ENCODE peak calls at places on chromosomes 1 and 21, in four cellular contexts. A, W, S and O are unnamed samples.

GRCh38 chr1:89802841-89803240 is 18.0 kb upstream of the LRRC8D start:
- DNase-seq in A (no peak), W (no peak), S (no peak), O (no peak)

GRCh38 chr1:38436749-38437148 is 390.2 kb upstream of the POU3F1 start:
- DNase-seq in A (no peak), W (no peak), S (no peak), O (no peak)

GRCh38 chr21:46153259-46154154 is 1.9 kb downstream of the FTCD start:
- DNase-seq in A (no peak), W (peak; percentile 69), S (no peak), O (peak; percentile 49)

GRCh38 chr21:43696214-43696613 is 22.7 kb upstream of the PDXK start:
- DNase-seq in A (no peak), W (no peak), S (no peak), O (no peak)

GRCh38 chr21:35052786-35053185 is 3.7 kb upstream of the RUNX1 start:
- DNase-seq in A (no peak), W (no peak), S (no peak), O (no peak)

GRCh38 chr1:111738133-111738435 is 1.1 kb downstream of the INKA2 start:
- DNase-seq in A (no peak), W (no peak), S (no peak), O (no peak)

GRCh38 chr21:45376459-45377324 is 28.3 kb upstream of the COL18A1 start:
- DNase-seq in A (no peak), W (no peak), S (no peak), O (peak; percentile 73)

GRCh38 chr1:43063394-43064219 is 104.9 kb upstream of the SLC2A1 start:
- DNase-seq in A (no peak), W (no peak), S (no peak), O (no peak)

GRCh38 chr1:207910678-207911354 is at the start of gene CD34:
- DNase-seq in A (no peak), W (no peak), S (no peak), O (no peak)

GRCh38 chr1:84504580-84505021 is 1.6 kb upstream of the SPATA1 start:
- DNase-seq in A (peak; percentile 38), W (peak; percentile 82), S (peak; percentile 53), O (peak; percentile 59)

GRCh38 chr1:85707267-85707989 is 805 bp downstream of the ZNHIT6 start:
- DNase-seq in A (peak; percentile 21), W (peak; percentile 14), S (no peak), O (no peak)

GRCh38 chr1:114386129-114387037 is 124.6 kb downstream of the TRIM33 start:
- DNase-seq in A (no peak), W (no peak), S (no peak), O (no peak)

GRCh38 chr1:55848906-55849305 is 633.7 kb upstream of the USP24 start:
- DNase-seq in A (peak; percentile 27), W (peak; percentile 68), S (peak; percentile 20), O (peak; percentile 56)
- TF ChIP-seq CTCF in A (peak; percentile 45), W (peak; percentile 74), S (peak; percentile 64), O (peak; percentile 60)

DNA sequence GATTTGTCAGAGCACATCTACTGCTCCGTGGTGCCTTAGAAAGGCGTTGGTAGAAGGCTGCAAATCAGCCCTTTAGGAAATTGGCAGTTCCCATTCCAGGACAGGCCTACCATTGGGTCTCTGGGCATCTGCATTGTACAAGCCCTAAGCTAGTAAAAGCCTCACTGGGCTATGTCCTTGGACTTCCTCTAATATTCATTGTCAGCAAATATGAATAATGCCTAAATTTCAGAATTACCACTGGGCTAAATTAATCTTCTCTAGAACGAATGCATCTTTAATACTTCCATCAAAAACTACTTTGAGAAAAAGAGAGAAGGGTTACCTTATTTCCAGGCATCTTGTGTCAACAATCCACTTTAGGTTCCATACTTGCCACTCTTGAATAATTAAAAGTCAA is 41.5 kb upstream of the ATP1A1 start:
- DNase-seq in A (no peak), W (no peak), S (no peak), O (no peak)
- H3K4me3 ChIP-seq in A (no peak overlapping the region), W (no peak overlapping the region), S (no peak overlapping the region), O (no peak overlapping the region)

GRCh38 chr1:109792056-109792831 is 28.5 kb upstream of the EPS8L3 start:
- DNase-seq in A (peak; percentile 55), W (peak; percentile 96), S (peak; percentile 52), O (peak; percentile 94)
- TF ChIP-seq CTCF in A (no peak), W (peak; percentile 83), S (peak; percentile 35), O (peak; percentile 61)

GRCh38 chr1:184034761-184035379 is 2.7 kb downstream of the COLGALT2 start:
- DNase-seq in A (no peak), W (no peak), S (no peak), O (no peak)

GRCh38 chr1:184039126-184039525 is 1.6 kb upstream of the COLGALT2 start:
- DNase-seq in A (no peak), W (no peak), S (no peak), O (no peak)

GRCh38 chr1:184036517-184036949 is 995 bp downstream of the COLGALT2 start:
- DNase-seq in A (no peak), W (no peak), S (no peak), O (peak; percentile 20)

GRCh38 chr1:184035719-184036516 is 1.6 kb downstream of the COLGALT2 start:
- DNase-seq in A (no peak), W (no peak), S (no peak), O (no peak)

GRCh38 chr1:184037849-184038591 is 492 bp upstream of the COLGALT2 start:
- DNase-seq in A (no peak), W (no peak), S (no peak), O (no peak)
- H3K4me3 ChIP-seq in A (no peak overlapping the region), W (no peak overlapping the region), S (no peak overlapping the region), O (peak overlapping the region; percentile 34)

DNA sequence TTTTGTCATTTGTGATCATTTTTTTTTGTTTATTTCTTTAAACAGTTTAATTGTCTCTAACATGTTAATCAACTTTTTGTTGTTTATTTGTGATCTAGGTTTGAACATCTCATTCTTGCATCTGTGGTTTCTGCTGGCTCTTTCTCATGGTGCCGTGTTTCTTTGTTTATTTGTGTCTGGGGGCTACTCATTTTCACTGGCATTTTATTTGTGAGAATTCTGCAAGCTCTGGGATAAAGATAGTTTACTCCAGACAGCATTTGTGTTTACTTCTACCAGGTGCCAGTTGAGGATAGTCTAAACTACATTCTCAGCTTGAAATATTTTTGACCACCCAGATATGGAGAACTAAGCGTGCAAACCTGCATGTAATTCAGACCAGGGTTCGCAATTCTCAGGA is 508.6 kb downstream of the KIF26B start:
- DNase-seq in A (no peak), W (no peak), S (no peak), O (no peak)
- TF ChIP-seq CTCF in A (no peak), W (no peak), S (no peak), O (no peak)

GRCh38 chr1:77976433-77977076 is 2.3 kb downstream of the FUBP1 start:
- DNase-seq in A (no peak), W (no peak), S (no peak), O (peak; percentile 14)

GRCh38 chr1:77978293-77978968 is 441 bp downstream of the FUBP1 start:
- DNase-seq in A (peak; percentile 94), W (peak; percentile 97), S (peak; percentile 92), O (peak; percentile 98)

GRCh38 chr1:77977989-77978292 is 931 bp downstream of the FUBP1 start:
- DNase-seq in A (no peak), W (no peak), S (no peak), O (no peak)

GRCh38 chr1:77975386-77975785 is 3.5 kb downstream of the FUBP1 start:
- DNase-seq in A (peak; percentile 80), W (peak; percentile 48), S (peak; percentile 60), O (peak; percentile 32)

DNA sequence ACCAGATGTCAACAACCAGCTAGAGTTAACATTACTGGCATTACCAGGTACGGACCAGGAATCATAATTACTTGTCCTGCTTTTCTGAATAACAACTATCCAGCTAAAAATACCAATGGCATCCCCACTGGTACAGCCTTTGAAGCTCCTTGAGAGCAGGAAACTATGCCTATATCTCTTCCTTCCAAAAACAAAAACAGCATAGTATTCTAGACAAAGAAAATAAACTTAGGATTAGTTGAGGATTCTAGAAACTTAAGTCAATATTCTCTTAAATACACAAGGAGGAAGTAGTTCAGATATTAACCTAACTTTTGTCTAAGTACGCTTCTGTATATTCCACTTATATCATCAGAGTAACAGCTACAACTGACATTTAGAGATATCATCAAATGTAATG is 3.0 kb downstream of the FUBP1 start:
- DNase-seq in A (peak; percentile 12), W (no peak), S (no peak), O (no peak)
- H3K4me3 ChIP-seq in A (no peak overlapping the region), W (peak overlapping the region; percentile 36), S (no peak overlapping the region), O (peak overlapping the region; percentile 96)

GRCh38 chr1:226915672-226915995 is 24.5 kb upstream of the COQ8A start:
- DNase-seq in A (no peak), W (no peak), S (no peak), O (no peak)

GRCh38 chr1:226908419-226908818 is 31.7 kb upstream of the COQ8A start:
- DNase-seq in A (no peak), W (no peak), S (no peak), O (no peak)

GRCh38 chr1:226916497-226916896 is 23.6 kb upstream of the COQ8A start:
- DNase-seq in A (no peak), W (no peak), S (no peak), O (no peak)

GRCh38 chr1:226908913-226909312 is 31.2 kb upstream of the COQ8A start:
- DNase-seq in A (no peak), W (no peak), S (no peak), O (no peak)

DNA sequence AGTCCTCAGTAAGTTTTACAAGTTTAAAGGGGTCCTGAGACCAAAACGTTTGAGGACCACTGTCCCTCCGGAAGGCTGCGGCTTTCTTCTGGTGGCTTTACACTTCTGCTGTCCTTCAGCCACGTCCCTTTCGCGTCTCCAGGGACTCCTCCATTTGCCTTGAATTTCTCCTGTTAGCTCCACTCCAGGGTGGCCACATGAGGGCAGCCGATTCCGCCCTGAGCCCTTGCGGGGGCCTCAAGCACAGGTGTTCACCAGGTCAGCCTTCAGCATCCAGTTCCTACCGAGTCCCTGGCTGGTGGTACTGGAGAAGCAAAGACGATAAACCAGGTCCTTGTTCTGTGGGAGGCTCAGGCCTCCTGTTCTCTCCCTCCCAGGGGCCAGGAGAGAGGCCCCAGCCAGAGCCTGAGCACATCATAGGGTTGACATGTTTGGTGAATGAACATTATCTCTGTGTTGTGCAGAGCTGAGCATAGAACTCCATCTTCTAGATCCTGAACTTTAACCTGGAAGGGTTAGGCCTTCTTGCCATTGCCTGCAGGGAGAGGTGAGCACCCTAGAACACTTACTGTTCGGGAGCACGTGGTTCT is 27.4 kb upstream of the COQ8A start:
- DNase-seq in A (peak; percentile 45), W (peak; percentile 63), S (peak; percentile 17), O (peak; percentile 9)
- TF ChIP-seq CTCF in A (peak; percentile 78), W (peak; percentile 84), S (peak; percentile 81), O (peak; percentile 51)

DNA sequence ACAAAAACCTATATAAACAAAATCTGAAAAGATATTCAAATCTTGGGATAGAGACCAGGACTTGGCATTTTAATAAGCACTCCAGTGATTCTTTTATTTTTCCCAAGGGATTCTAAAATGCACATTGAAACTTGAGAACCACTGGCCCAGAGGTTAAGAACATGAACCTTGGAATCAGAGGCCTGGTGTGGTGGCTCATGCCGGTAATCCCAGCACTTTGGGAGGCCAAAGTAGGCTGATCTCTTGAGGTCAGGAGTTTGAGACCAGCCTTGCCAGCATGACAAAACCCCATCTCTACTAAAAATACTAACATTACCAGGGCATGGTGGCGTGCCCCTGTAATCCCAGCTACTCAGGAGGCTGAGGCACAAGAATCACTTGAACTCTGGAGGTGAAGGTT is 12.9 kb upstream of the CEP85 start:
- DNase-seq in A (no peak), W (no peak), S (no peak), O (no peak)
- H3K4me3 ChIP-seq in A (no peak overlapping the region), W (no peak overlapping the region), S (no peak overlapping the region), O (no peak overlapping the region)